ENCODE peak calls at places on chromosomes 6 and 20, in four cellular contexts. V is GM12878, L is WTC11, Q is HepG2. M is an unnamed sample.

GRCh38 chr20:56943946-56944345 is 314.8 kb downstream of the TFAP2C start:
- DNase-seq in V (no peak), L (no peak), Q (no peak), M (no peak)

GRCh38 chr6:12476484-12476883 is 186.3 kb downstream of the EDN1 start:
- DNase-seq in V (no peak), L (no peak), Q (no peak), M (no peak)

GRCh38 chr6:51841656-51842055 is 245.8 kb downstream of the PKHD1 start:
- DNase-seq in V (no peak), L (no peak), Q (no peak), M (no peak)

GRCh38 chr6:13406781-13407180 is 78.4 kb upstream of the TBC1D7 start:
- DNase-seq in V (no peak), L (no peak), Q (peak; percentile 78), M (peak; percentile 44)

GRCh38 chr6:132907231-132907630 is 92.9 kb downstream of the RPS12 start:
- DNase-seq in V (no peak), L (no peak), Q (no peak), M (no peak)

GRCh38 chr6:33049323-33049722 is 24.1 kb downstream of the HLA-DPA1 start:
- DNase-seq in V (no peak), L (no peak), Q (no peak), M (no peak)

GRCh38 chr6:142913511-142914047 is 31.4 kb downstream of the HIVEP2 start:
- DNase-seq in V (peak; percentile 94), L (no peak), Q (no peak), M (no peak)

GRCh38 chr6:8556370-8557018 is 121.1 kb upstream of the SLC35B3 start:
- DNase-seq in V (no peak), L (no peak), Q (peak; percentile 35), M (no peak)

GRCh38 chr20:10475225-10475624 is 40.1 kb downstream of the SLX4IP start:
- DNase-seq in V (no peak), L (no peak), Q (no peak), M (no peak)

GRCh38 chr20:37363221-37364012 is 17.5 kb downstream of the SRC start:
- DNase-seq in V (no peak), L (peak; percentile 10), Q (no peak), M (no peak)

GRCh38 chr6:132708002-132708401 is 5.9 kb downstream of the VNN1 start:
- DNase-seq in V (no peak), L (no peak), Q (no peak), M (no peak)

GRCh38 chr6:45757443-45758121 is 258.1 kb downstream of the CLIC5 start:
- DNase-seq in V (no peak), L (no peak), Q (no peak), M (no peak)

GRCh38 chr20:7974785-7975435 is 34.7 kb upstream of the HAO1 start:
- DNase-seq in V (no peak), L (no peak), Q (no peak), M (no peak)

GRCh38 chr6:137432054-137432545 is 62.1 kb downstream of the OLIG3 start:
- DNase-seq in V (peak; percentile 16), L (no peak), Q (no peak), M (no peak)

GRCh38 chr20:50191065-50191565 is 485 bp downstream of the CEBPB start:
- DNase-seq in V (no peak), L (no peak), Q (no peak), M (peak; percentile 62)

GRCh38 chr6:72987305-72987704 is 238.0 kb downstream of the KHDC1L start:
- DNase-seq in V (no peak), L (no peak), Q (no peak), M (no peak)

GRCh38 chr20:41359541-41360011 is 7.0 kb downstream of the EMILIN3 start:
- DNase-seq in V (no peak), L (no peak), Q (no peak), M (no peak)

GRCh38 chr6:72783667-72784066 is 161.8 kb downstream of the KCNQ5 start:
- DNase-seq in V (no peak), L (no peak), Q (no peak), M (no peak)

GRCh38 chr20:1824834-1825233 is 70.4 kb upstream of the SIRPA start:
- DNase-seq in V (no peak), L (no peak), Q (no peak), M (no peak)

GRCh38 chr20:52425253-52425652 is 233.7 kb upstream of the ZFP64 start:
- DNase-seq in V (no peak), L (no peak), Q (no peak), M (no peak)

GRCh38 chr6:44858998-44859397 is 469.1 kb upstream of the RUNX2 start:
- DNase-seq in V (no peak), L (no peak), Q (no peak), M (no peak)

GRCh38 chr6:123604067-123604466 is 32.7 kb downstream of the TRDN start:
- DNase-seq in V (no peak), L (no peak), Q (no peak), M (no peak)

GRCh38 chr6:2037230-2037926 is 208.0 kb downstream of the GMDS start:
- DNase-seq in V (no peak), L (no peak), Q (no peak), M (no peak)

GRCh38 chr20:52954849-52955248 is 17.3 kb upstream of the TSHZ2 start:
- DNase-seq in V (no peak), L (no peak), Q (no peak), M (no peak)

GRCh38 chr6:157428418-157429202 is 47.6 kb downstream of the ZDHHC14 start:
- DNase-seq in V (no peak), L (no peak), Q (peak; percentile 73), M (peak; percentile 38)

GRCh38 chr6:163323719-163324118 is 90.8 kb upstream of the QKI start:
- DNase-seq in V (no peak), L (no peak), Q (no peak), M (no peak)

GRCh38 chr20:39660251-39660650 is 698.1 kb downstream of the DHX35 start:
- DNase-seq in V (no peak), L (no peak), Q (no peak), M (no peak)

GRCh38 chr6:33929575-33930288 is 125.9 kb upstream of the MLN start:
- DNase-seq in V (no peak), L (no peak), Q (no peak), M (no peak)

GRCh38 chr6:111871207-111871606 is 2.0 kb downstream of the FYN start:
- DNase-seq in V (no peak), L (no peak), Q (no peak), M (no peak)

GRCh38 chr20:58224097-58224496 is 4.4 kb downstream of the ANKRD60 start:
- DNase-seq in V (no peak), L (no peak), Q (no peak), M (no peak)

GRCh38 chr6:19380287-19380686 is 456.9 kb upstream of the ID4 start:
- DNase-seq in V (no peak), L (no peak), Q (no peak), M (no peak)

GRCh38 chr6:125871365-125871764 is 80.6 kb downstream of the NCOA7 start:
- DNase-seq in V (no peak), L (no peak), Q (no peak), M (no peak)

GRCh38 chr6:31643818-31644454 is 8.5 kb downstream of the BAG6 start:
- DNase-seq in V (no peak), L (no peak), Q (no peak), M (no peak)

GRCh38 chr6:112770341-112770740 is 423.2 kb downstream of the RFPL4B start:
- DNase-seq in V (no peak), L (no peak), Q (no peak), M (no peak)

GRCh38 chr6:41306187-41306854 is 19.8 kb upstream of the TREM1 start:
- DNase-seq in V (no peak), L (peak; percentile 53), Q (peak; percentile 70), M (peak; percentile 68)

GRCh38 chr6:161439093-161439492 is 165.2 kb upstream of the AGPAT4 start:
- DNase-seq in V (no peak), L (no peak), Q (no peak), M (peak; percentile 45)

GRCh38 chr6:107713214-107713962 is 110.7 kb downstream of the SCML4 start:
- DNase-seq in V (no peak), L (no peak), Q (no peak), M (no peak)

GRCh38 chr20:2210646-2211556 is 84.9 kb upstream of the TGM3 start:
- DNase-seq in V (no peak), L (no peak), Q (no peak), M (no peak)

DNA sequence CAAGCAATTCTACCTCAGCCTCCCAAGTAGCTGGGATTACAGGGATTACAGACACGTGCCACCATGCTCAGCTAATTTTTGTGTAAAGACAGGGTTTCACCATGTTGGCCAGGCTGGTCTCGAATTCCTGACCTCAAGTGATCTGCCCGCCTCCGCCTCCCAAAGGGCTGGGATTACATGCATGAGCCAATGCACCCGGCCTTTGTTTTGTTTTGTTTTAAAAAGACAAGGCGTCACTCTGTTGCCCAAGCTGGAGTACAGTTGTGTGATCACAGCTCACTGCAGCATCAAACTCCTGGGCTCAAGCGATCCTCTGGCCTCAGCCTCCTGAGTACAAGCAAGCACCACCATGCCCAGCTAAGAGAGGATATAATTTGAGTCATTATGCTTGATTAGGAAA is 5.4 kb downstream of the SERINC3 start:
- DNase-seq in V (no peak), L (no peak), Q (no peak), M (no peak)
- TF ChIP-seq CBFB in V (no peak), L (no peak), Q (no peak), M (no peak)

DNA sequence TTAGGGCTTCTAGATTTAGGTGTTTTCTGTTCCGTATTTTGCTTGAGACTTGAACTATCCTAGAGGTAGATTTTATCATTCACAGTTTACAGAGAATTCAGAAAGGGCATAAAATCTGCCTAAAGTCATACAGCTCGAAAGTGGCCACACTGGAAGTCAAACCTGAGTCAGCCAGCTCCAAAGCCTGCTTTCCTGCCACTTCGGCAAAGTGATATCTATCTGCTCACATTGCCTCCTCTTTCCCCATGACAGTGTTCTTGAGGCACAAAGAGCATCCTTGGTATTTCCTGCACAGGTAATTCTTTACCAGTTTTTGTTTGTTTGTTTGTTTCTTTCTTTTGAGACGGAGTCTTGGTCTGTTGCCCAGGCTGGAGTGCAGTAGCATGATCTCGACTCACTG is 19.4 kb upstream of the SCUBE3 start:
- DNase-seq in V (no peak), L (no peak), Q (no peak), M (no peak)
- TF ChIP-seq CBFB in V (no peak), L (no peak), Q (no peak), M (no peak)

GRCh38 chr6:43823879-43824740 is 54.1 kb downstream of the VEGFA start:
- DNase-seq in V (no peak), L (no peak), Q (peak; percentile 81), M (peak; percentile 43)
- TF ChIP-seq CBFB in V (no peak), L (no peak), Q (no peak), M (no peak)

DNA sequence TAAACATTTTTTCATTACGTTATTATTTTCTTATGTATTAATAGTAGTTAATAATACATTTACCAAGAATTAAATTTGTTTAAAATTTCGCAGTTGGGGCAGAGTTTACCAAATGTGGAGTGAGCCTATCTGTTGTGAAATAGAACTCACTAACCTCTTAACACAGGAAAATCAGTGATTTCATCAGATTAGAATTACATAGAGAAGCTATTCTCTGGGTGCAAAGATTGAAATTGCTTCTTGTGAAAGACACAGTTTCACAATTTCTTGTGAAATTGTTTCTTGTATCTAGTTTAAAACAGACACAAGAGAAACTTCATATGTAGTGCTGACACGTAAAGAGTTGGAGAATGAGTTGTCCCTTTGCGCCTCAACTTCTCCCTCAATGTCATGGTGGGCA is 69.4 kb upstream of the PRL start:
- DNase-seq in V (no peak), L (no peak), Q (no peak), M (no peak)
- TF ChIP-seq CBFB in V (no peak), L (no peak), Q (no peak), M (no peak)

GRCh38 chr6:4567141-4567540 is 209.1 kb upstream of the CDYL start:
- DNase-seq in V (no peak), L (no peak), Q (no peak), M (no peak)
- TF ChIP-seq CBFB in V (no peak), L (no peak), Q (no peak), M (no peak)

GRCh38 chr6:70266142-70266541 is 36.7 kb downstream of the COL9A1 start:
- DNase-seq in V (no peak), L (no peak), Q (no peak), M (no peak)
- TF ChIP-seq CBFB in V (no peak), L (no peak), Q (no peak), M (no peak)